ENCODE peak calls at places on chromosomes 5 and 9, in five cellular contexts. C is tibial nerve; A is CD8-positive, alpha-beta memory T cell; D is SK-N-MC; Z is OCI-LY7. O is an unnamed sample.
A peak's percentile ranks its signal among the peaks of the same experiment; 100 is the strongest.

GRCh38 chr5:119019431-119020348 is 31.3 kb upstream of the DTWD2 start:
- DNase-seq in D (no peak), Z (peak; percentile 54), C (no peak), A (no peak), O (no peak)

GRCh38 chr9:109886617-109887016 is 106.6 kb downstream of the PALM2AKAP2 start:
- DNase-seq in D (no peak), C (no peak), A (no peak), Z (no peak), O (no peak)

GRCh38 chr9:137788561-137789294 is 88.9 kb upstream of the CACNA1B start:
- DNase-seq in C (no peak), A (no peak), D (no peak), Z (no peak), O (no peak)

GRCh38 chr5:160260006-160260775 is 30.9 kb downstream of the FABP6 start:
- DNase-seq in C (no peak), D (no peak), Z (no peak), A (no peak), O (no peak)

GRCh38 chr5:159097461-159098284 is 2.0 kb downstream of the EBF1 start:
- DNase-seq in Z (peak; percentile 68), C (peak; percentile 43), A (no peak), D (no peak), O (no peak)

GRCh38 chr5:172646716-172647285 is 5.7 kb downstream of the NEURL1B start:
- DNase-seq in Z (no peak), A (no peak), C (no peak), D (no peak), O (no peak)

GRCh38 chr9:113950195-113951031 is 74.3 kb downstream of the ZNF618 start:
- DNase-seq in D (no peak), A (no peak), C (no peak), Z (no peak), O (no peak)

GRCh38 chr9:121772600-121773285 is 121.3 kb downstream of the DAB2IP start:
- DNase-seq in Z (no peak), D (no peak), A (no peak), C (no peak), O (peak; percentile 42)

GRCh38 chr5:43110606-43111170 is 10.0 kb upstream of the ZNF131 start:
- DNase-seq in Z (peak; percentile 41), A (no peak), D (no peak), C (no peak), O (no peak)

GRCh38 chr9:14769235-14769580 is 46.7 kb upstream of the CER1 start:
- DNase-seq in D (no peak), Z (peak; percentile 61), C (no peak), A (no peak), O (no peak)

GRCh38 chr9:14326264-14326826 is 12.4 kb upstream of the NFIB start:
- DNase-seq in C (no peak), D (no peak), Z (peak; percentile 51), A (no peak), O (no peak)

DNA sequence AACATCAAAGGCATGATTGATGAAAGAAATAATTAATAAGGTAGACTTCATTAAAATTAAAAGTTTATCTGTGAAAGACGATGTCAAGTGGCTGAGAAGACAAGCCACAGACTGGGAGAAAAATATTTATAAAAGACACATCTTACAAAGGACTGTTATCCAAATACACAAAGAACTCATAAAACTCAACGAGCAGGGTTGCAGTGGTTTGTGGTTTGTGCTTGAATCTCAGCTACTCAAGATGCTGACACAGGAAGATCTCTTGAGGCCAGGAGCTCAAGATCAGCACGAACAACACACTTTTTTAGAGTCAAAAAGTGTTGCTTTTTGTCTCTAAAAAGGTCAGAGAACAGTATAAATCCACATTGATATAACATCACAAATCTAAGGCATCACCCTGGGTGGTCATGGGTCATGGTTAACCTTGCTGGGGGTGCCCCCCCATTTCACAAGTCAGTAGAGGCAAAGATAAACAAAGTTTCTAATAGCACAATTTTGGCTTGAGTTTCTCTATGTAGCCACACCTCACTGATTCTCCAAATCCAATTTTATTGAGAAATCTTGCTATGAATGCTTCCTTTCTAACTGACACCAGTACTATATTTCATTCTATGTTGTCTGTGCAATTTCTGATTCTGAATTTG is 342.9 kb upstream of the RPS23 start:
- DNase-seq in Z (no peak), A (no peak), C (peak; percentile 16), D (no peak), O (no peak)
- H3K27ac ChIP-seq in Z (no peak overlapping the region), A (no peak overlapping the region), C (no peak overlapping the region), D (no peak overlapping the region), O (no peak overlapping the region)

GRCh38 chr9:83220737-83221136 is 157.8 kb upstream of the RASEF start:
- DNase-seq in C (no peak), D (no peak), A (no peak), Z (no peak), O (no peak)
- H3K27ac ChIP-seq in C (no peak overlapping the region), D (no peak overlapping the region), A (no peak overlapping the region), Z (no peak overlapping the region), O (no peak overlapping the region)

DNA sequence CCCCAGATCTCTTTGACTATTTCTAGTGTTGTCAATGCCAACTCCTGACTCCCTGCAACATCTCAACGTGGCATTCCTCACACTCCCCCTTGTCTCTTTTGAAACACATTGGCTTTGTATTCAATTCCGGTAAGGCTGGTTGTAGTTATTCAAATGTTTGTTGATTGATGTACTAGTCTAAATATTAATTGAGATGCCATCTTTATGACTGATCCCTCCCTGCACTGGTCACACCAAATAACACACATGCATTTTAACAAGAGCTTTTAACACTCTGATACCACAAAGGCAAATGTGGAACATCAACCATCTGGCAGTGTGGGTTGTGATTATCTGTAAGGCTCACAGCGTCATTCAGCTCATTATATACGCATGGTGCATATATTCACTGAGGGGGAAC is 304.9 kb downstream of the TENT4A start:
- DNase-seq in D (no peak), C (no peak), Z (no peak), A (no peak), O (no peak)
- H3K27ac ChIP-seq in D (no peak overlapping the region), C (no peak overlapping the region), Z (no peak overlapping the region), A (no peak overlapping the region), O (no peak overlapping the region)

DNA sequence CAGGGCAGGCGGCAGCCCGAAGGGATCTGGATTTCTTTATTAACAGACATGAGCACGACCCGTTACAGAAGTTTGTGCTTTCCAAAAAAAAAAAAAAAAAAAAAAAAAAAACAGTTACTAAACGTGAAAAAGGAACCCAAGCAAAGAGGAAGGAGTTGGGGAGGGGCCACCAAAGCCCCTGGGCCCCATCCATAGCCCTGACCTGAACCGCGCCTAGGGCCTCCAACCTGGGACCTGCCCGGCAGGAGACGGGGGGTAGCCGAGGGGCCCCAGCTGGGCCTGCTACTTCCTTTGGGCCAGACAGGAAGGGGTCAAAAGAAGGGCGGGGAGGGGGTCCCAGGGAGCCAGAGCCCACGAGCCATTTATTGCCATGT is 10.0 kb downstream of the PRR7 start:
- DNase-seq in D (no peak), Z (no peak), C (no peak), A (no peak), O (no peak)
- H3K27ac ChIP-seq in D (peak overlapping the region; percentile 81), Z (peak overlapping the region; percentile 90), C (peak overlapping the region; percentile 23), A (no peak overlapping the region), O (peak overlapping the region; percentile 54)

GRCh38 chr5:6596388-6596787 is 36.5 kb downstream of the NSUN2 start:
- DNase-seq in C (no peak), A (no peak), Z (no peak), D (no peak), O (no peak)

GRCh38 chr5:6597557-6597956 is 35.3 kb downstream of the NSUN2 start:
- DNase-seq in D (no peak), C (no peak), Z (no peak), A (no peak), O (no peak)

GRCh38 chr5:6601271-6601670 is 31.6 kb downstream of the NSUN2 start:
- DNase-seq in Z (no peak), D (no peak), A (no peak), C (no peak), O (no peak)

GRCh38 chr5:6599739-6600138 is 33.1 kb downstream of the NSUN2 start:
- DNase-seq in D (no peak), C (no peak), A (no peak), Z (no peak), O (no peak)

DNA sequence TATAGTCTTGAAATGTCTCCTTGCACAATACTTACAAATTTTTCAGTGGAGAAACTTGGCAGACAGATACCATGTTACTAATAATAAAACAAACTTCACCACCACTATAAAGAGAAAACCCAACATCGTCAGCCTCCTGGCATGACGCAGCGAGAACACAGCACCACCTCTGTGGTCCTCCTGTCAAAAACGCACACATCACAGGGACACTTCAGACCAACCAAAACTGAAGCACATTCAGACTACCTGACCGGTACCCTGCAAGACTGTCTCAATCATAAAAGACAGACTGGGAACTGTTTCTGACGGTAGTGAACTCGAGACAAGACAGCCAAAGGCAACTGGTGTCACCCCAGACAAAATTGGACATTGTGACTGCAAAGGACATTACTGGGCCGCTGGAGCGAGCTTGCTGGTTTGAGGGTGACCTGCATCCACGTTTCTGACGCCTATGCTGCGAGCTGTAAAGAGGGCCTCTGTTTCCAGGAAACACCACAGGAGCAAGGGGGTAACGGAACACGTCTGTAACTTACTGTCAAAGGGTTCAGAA is 34.4 kb downstream of the NSUN2 start:
- DNase-seq in D (no peak), Z (no peak), C (no peak), A (no peak), O (no peak)
- H3K27ac ChIP-seq in D (no peak overlapping the region), Z (no peak overlapping the region), C (no peak overlapping the region), A (no peak overlapping the region), O (no peak overlapping the region)

GRCh38 chr9:127538849-127539258 is 73.2 kb upstream of the STXBP1 start:
- DNase-seq in A (no peak), Z (no peak), D (no peak), C (no peak), O (no peak)
- H3K27ac ChIP-seq in A (no peak overlapping the region), Z (no peak overlapping the region), D (peak overlapping the region; percentile 36), C (no peak overlapping the region), O (no peak overlapping the region)

GRCh38 chr5:124621279-124621678 is 125.2 kb downstream of the ZNF608 start:
- DNase-seq in Z (no peak), D (no peak), C (no peak), A (no peak), O (no peak)

GRCh38 chr5:124623265-124623664 is 123.2 kb downstream of the ZNF608 start:
- DNase-seq in C (no peak), A (no peak), Z (no peak), D (no peak), O (no peak)

GRCh38 chr5:124617787-124618186 is 128.7 kb downstream of the ZNF608 start:
- DNase-seq in Z (no peak), C (no peak), A (no peak), D (no peak), O (no peak)

GRCh38 chr5:124620743-124621142 is 125.7 kb downstream of the ZNF608 start:
- DNase-seq in A (no peak), Z (no peak), C (no peak), D (no peak), O (no peak)

GRCh38 chr5:124619121-124619520 is 127.3 kb downstream of the ZNF608 start:
- DNase-seq in Z (no peak), A (no peak), D (no peak), C (no peak), O (no peak)
- H3K27ac ChIP-seq in Z (no peak overlapping the region), A (no peak overlapping the region), D (no peak overlapping the region), C (no peak overlapping the region), O (no peak overlapping the region)